ENCODE peak calls at places on chromosomes 6 and 20, in six cellular contexts. R is fibroblast of mammary gland, H is A673, L is fibroblast of the aortic adventitia, A is breast epithelium, E is GM13976. M is an unnamed sample.

GRCh38 chr6:69038841-69039240 is 403.8 kb downstream of the ADGRB3 start:
- DNase-seq in L (no peak), R (no peak), E (no peak), H (no peak), A (no peak), M (no peak)

GRCh38 chr6:32849126-32849525 is 4.4 kb downstream of the TAP1 start:
- DNase-seq in E (no peak), A (peak), R (no peak), L (no peak), H (no peak), M (no peak)

GRCh38 chr20:51424270-51425041 is 118.1 kb downstream of the NFATC2 start:
- DNase-seq in H (no peak), E (no peak), A (no peak), L (no peak), R (no peak), M (no peak)

GRCh38 chr20:35306931-35307517 is 14.8 kb upstream of the FAM83C start:
- DNase-seq in A (no peak), H (peak), R (peak), L (peak), E (no peak), M (peak)

GRCh38 chr6:148928811-148929210 is 182.0 kb downstream of the UST start:
- DNase-seq in A (no peak), L (no peak), E (no peak), R (no peak), H (no peak), M (no peak)

GRCh38 chr6:43903739-43904290 is 133.8 kb downstream of the VEGFA start:
- DNase-seq in L (no peak), R (no peak), A (no peak), E (no peak), H (no peak), M (no peak)

GRCh38 chr6:165807249-165807951 is 144.4 kb upstream of the PDE10A start:
- DNase-seq in A (no peak), L (no peak), E (no peak), R (peak), H (no peak), M (no peak)

GRCh38 chr6:30263734-30264133 is 50.5 kb upstream of the TRIM26 start:
- DNase-seq in H (no peak), E (no peak), A (no peak), R (peak), L (peak), M (peak)

DNA sequence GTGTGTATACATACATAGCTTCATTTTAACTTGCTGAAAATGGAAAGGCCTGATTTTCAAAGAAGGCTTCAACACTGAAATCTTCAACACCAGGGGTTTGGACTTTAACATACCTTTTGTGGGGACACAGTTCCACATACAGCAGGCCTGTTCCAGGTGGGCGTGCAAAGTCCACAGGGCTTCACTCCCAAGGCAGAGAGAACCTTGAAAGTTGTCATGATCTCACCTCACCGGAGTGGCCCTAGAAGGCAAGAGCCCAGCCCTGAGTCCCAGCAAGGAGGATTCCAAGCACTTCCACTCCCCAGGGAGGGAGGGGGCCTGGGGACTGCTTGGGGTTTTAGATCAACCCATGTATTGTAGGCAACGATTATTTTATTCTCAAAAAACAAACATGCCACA is 47.2 kb downstream of the TMEM242 start:
- DNase-seq in R (no peak), A (no peak), H (no peak), E (no peak), L (no peak), M (no peak)
- TF ChIP-seq CTCF in R (no peak), A (no peak), H (no peak), E (no peak), L (no peak), M (no peak)

GRCh38 chr6:3058957-3059356 is 9.3 kb upstream of the RIPK1 start:
- DNase-seq in L (no peak), E (no peak), H (no peak), R (no peak), A (no peak), M (no peak)

GRCh38 chr6:3057063-3057462 is 11.2 kb upstream of the RIPK1 start:
- DNase-seq in R (no peak), A (no peak), L (no peak), H (no peak), E (no peak), M (no peak)

GRCh38 chr6:3063733-3064700 is 4.3 kb upstream of the RIPK1 start:
- DNase-seq in L (peak), R (peak), H (peak), E (peak), A (peak), M (peak)

GRCh38 chr6:3061501-3061941 is 6.8 kb upstream of the RIPK1 start:
- DNase-seq in H (peak), L (peak), E (no peak), R (peak), A (no peak), M (peak)
- TF ChIP-seq CTCF in H (no peak), L (peak), E (no peak), R (peak), A (no peak), M (peak)

GRCh38 chr6:139894271-139894670 is 519.8 kb upstream of the CITED2 start:
- DNase-seq in L (no peak), H (no peak), R (no peak), E (no peak), A (no peak), M (no peak)

GRCh38 chr6:139891471-139891870 is 517.0 kb upstream of the CITED2 start:
- DNase-seq in L (no peak), E (no peak), H (no peak), A (no peak), R (peak), M (peak)

GRCh38 chr6:139895205-139895793 is 520.9 kb upstream of the CITED2 start:
- DNase-seq in R (no peak), H (no peak), E (no peak), L (peak), A (no peak), M (no peak)
- TF ChIP-seq CTCF in R (peak), H (peak), E (no peak), L (peak), A (no peak), M (peak)

DNA sequence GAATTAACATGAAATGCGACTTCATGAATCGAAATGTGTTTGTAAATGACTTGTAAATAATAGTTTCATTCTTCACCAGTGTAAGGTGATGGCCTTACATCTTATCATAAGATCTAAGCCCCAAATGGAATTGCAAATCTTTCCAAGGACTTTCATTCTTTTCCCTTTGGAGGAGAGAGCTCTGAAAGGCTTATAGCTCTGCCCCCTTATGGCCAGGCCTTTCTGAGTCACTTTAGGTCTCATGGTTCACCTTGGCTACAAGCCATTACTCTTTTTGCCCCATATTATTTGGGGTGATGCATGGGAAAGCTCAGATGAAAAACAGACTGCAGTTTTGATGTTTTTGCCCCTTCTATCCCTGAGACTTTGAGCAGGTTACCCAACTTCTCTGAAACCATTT is 209.1 kb upstream of the BMP2 start:
- DNase-seq in E (no peak), L (no peak), R (peak), A (no peak), H (no peak), M (no peak)
- TF ChIP-seq CTCF in E (no peak), L (peak), R (no peak), A (no peak), H (no peak), M (no peak)

DNA sequence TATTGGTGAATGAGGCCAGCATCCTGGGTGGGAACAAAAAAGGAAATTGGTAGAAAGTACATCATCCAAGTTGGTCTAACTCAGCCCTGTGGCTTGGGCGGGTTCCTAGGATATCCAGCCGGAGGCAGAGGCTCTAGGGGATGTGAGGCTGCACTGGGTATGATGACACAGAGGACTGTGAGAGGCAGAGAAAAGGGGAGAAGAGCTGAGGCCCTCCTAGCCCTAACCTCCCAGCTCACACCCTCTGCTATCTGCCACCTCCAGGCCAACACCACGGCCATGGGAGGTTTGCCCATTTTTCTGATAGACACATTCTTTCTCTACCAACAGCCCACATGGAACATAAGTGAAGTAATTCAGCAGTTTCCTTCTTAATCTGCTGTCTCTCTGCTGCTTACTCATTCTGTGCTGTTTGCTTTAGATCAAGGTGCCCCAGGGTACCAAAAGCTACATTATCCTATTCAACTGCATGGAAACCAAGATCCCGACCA is 284.4 kb downstream of the ESR1 start:
- DNase-seq in A (no peak), L (peak), R (peak), E (no peak), H (no peak), M (peak)
- TF ChIP-seq CTCF in A (no peak), L (no peak), R (no peak), E (no peak), H (no peak), M (no peak)

GRCh38 chr6:107618672-107619071 is 128.8 kb downstream of the SOBP start:
- DNase-seq in R (no peak), E (peak), A (no peak), H (no peak), L (no peak), M (no peak)

GRCh38 chr6:107624050-107624449 is 134.1 kb downstream of the SOBP start:
- DNase-seq in A (no peak), R (no peak), L (no peak), H (no peak), E (no peak), M (no peak)

GRCh38 chr6:107620736-107621135 is 130.8 kb downstream of the SOBP start:
- DNase-seq in H (no peak), R (peak), A (no peak), L (peak), E (no peak), M (no peak)

GRCh38 chr6:107622269-107622668 is 132.4 kb downstream of the SOBP start:
- DNase-seq in H (no peak), R (no peak), E (no peak), A (no peak), L (no peak), M (no peak)

GRCh38 chr6:107621216-107621940 is 131.5 kb downstream of the SOBP start:
- DNase-seq in A (no peak), L (no peak), E (no peak), R (no peak), H (peak), M (no peak)
- TF ChIP-seq CTCF in A (no peak), L (no peak), E (no peak), R (no peak), H (no peak), M (no peak)

GRCh38 chr6:19205076-19205475 is 632.1 kb upstream of the ID4 start:
- DNase-seq in L (no peak), H (no peak), A (no peak), R (no peak), E (no peak), M (no peak)

GRCh38 chr6:19209202-19209601 is 628.0 kb upstream of the ID4 start:
- DNase-seq in A (no peak), L (no peak), H (no peak), E (no peak), R (no peak), M (no peak)

GRCh38 chr6:19214231-19214630 is 622.9 kb upstream of the ID4 start:
- DNase-seq in R (no peak), A (no peak), E (no peak), L (no peak), H (no peak), M (no peak)

DNA sequence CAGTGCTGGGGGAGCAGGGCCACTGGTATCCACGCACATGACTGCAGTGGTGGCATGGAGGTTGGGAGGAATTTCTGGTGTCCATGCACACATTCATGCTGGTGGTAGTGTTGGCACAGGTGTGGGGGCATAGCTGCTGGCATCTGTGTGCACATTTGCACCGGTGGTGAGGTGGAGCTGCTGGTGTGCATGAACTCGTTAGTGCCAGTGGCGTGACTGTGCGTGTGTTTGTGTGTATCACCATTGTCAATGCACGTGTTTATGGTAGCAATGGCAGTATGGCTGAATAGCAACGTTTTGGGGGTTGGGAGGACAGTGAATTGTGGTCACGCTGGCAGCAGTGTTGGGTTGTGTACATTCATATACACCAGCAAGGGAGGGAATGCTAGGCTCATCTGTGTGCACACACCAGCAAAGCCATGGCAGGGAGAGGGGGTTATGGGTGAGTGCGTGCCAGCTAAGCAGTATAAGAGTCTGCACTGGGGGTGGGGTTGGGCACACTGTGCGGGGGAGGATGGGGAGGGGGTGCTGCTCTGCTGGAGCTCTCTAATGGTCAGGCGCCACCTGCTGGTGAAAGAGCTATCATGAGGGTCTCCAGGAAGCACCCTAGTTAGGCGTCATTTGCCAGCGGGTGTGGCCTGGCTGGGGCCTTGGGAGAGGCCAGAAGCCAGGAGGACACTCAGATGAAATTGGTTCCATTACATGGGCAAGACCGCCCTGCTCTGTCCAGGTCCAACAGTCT is 626.1 kb upstream of the ID4 start:
- DNase-seq in L (no peak), A (no peak), R (no peak), H (peak), E (no peak), M (no peak)
- TF ChIP-seq CTCF in L (no peak), A (no peak), R (no peak), H (peak), E (peak), M (no peak)

GRCh38 chr6:111477481-111477938 is 5.5 kb downstream of the REV3L start:
- DNase-seq in E (peak), R (no peak), A (no peak), L (peak), H (peak), M (no peak)

GRCh38 chr6:111481836-111482235 is 1.2 kb downstream of the REV3L start:
- DNase-seq in H (no peak), A (no peak), E (no peak), R (peak), L (peak), M (peak)

GRCh38 chr6:111480988-111481830 is 1.8 kb downstream of the REV3L start:
- DNase-seq in E (no peak), A (no peak), H (no peak), L (peak), R (peak), M (no peak)

GRCh38 chr6:111478064-111478476 is 4.9 kb downstream of the REV3L start:
- DNase-seq in R (peak), H (no peak), E (no peak), L (peak), A (no peak), M (peak)

GRCh38 chr6:111478749-111479148 is 4.3 kb downstream of the REV3L start:
- DNase-seq in L (peak), H (peak), R (peak), E (peak), A (no peak), M (peak)
- TF ChIP-seq CTCF in L (peak), H (peak), R (peak), E (peak), A (peak), M (peak)

GRCh38 chr6:98831057-98832031 is 3.0 kb upstream of the POU3F2 start:
- DNase-seq in E (peak), H (no peak), R (no peak), L (no peak), A (no peak), M (no peak)

GRCh38 chr6:98834060-98835031 is at the start of gene POU3F2:
- DNase-seq in H (peak), A (no peak), L (peak), E (peak), R (peak), M (peak)

GRCh38 chr6:98835149-98836024 is 1.0 kb downstream of the POU3F2 start:
- DNase-seq in E (peak), L (no peak), H (peak), R (no peak), A (no peak), M (no peak)

GRCh38 chr6:98832282-98833100 is 1.9 kb upstream of the POU3F2 start:
- DNase-seq in A (no peak), R (peak), L (peak), H (peak), E (peak), M (peak)

DNA sequence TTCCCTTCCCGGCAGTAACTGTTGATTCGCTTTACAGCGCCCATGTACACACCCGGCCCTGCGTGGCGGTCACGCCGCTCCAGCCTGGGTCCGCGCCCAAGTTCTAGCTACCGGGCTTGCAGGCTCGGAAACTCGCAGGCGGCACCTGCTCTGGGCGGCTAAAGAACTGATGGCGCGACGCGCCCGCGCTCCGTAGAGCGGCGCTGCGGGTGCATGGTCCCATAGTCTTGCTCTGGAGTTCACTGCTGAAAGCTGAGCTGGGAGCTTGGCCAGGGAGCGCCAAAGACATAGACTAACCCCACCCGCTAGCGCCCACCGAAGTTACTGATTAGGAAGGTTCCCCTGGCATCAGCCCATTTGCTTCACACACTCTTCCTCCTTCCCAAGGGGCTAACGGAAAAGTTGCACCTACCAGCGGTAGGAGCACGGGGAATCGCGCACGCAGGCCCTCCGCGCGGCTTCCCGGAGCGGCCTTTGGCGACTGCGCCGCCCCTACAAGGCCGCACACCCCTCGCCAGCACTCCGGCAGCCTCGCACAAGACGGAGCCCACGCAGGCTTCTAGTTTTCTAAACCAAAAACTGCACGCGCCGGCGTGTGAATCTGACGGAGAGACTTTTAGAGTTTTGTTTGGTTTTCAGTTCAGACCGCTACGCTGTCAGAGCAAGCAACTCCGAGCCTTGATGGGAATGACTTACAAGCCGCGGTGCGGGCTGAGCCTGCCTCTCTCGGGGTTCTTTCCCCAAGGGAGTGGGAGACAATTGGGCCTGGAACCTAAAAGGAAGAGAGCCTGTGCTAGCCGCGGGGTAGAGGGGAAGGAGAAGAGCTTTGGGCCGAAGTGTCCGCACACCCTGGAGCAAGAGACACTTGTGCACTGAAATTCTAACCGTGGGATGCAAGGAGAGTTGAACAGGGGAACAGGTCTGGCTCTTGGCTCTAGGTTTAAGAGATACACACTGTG is 994 bp upstream of the POU3F2 start:
- DNase-seq in H (peak), E (peak), R (peak), A (no peak), L (peak), M (peak)
- TF ChIP-seq CTCF in H (peak), E (no peak), R (no peak), A (no peak), L (no peak), M (no peak)

M was measured in AG10803.